ENCODE peak calls at places on chromosomes 4 and X, in four cellular contexts. O is cardiac fibroblast, H is NCI-H1930, L is Peyer's patch. P is an unnamed sample.

GRCh38 chrX:152900937-152901445 is 3.1 kb downstream of the ZNF185 start:
- DNase-seq in L (no peak), H (no peak), O (no peak), P (no peak)

GRCh38 chr4:187501731-187502130 is 493.8 kb upstream of the ZFP42 start:
- DNase-seq in L (no peak), O (no peak), H (no peak), P (no peak)

GRCh38 chrX:6052111-6052745 is 176.4 kb downstream of the NLGN4X start:
- DNase-seq in O (no peak), L (no peak), H (no peak), P (no peak)

GRCh38 chr4:101156619-101157310 is 190.6 kb downstream of the PPP3CA start:
- DNase-seq in L (no peak), O (no peak), H (no peak), P (no peak)

GRCh38 chrX:63282077-63282476 is 69.1 kb downstream of the SPIN4 start:
- DNase-seq in H (no peak), O (no peak), L (no peak), P (no peak)

GRCh38 chr4:163400911-163401310 is 57.2 kb downstream of the NPY5R start:
- DNase-seq in H (no peak), L (no peak), O (no peak), P (no peak)

GRCh38 chr4:76947369-76947768 is 2.2 kb upstream of the SEPTIN11 start:
- DNase-seq in O (peak), L (no peak), H (no peak), P (peak)

GRCh38 chr4:73918058-73918457 is 48.9 kb downstream of the CXCL1 start:
- DNase-seq in H (no peak), L (no peak), O (no peak), P (peak)

GRCh38 chrX:43629229-43629628 is 26.9 kb upstream of the MAOA start:
- DNase-seq in L (no peak), H (no peak), O (no peak), P (no peak)

GRCh38 chr4:26490111-26490979 is at the start of gene CCKAR:
- DNase-seq in L (no peak), O (no peak), H (no peak), P (no peak)

GRCh38 chrX:101009086-101009485 is 39.6 kb downstream of the ARL13A start:
- DNase-seq in H (no peak), L (no peak), O (peak), P (peak)

GRCh38 chr4:47531241-47531953 is 46.3 kb downstream of the ATP10D start:
- DNase-seq in H (no peak), L (peak), O (peak), P (peak)

GRCh38 chrX:48737213-48737938 is 24.2 kb upstream of the GLOD5 start:
- DNase-seq in L (peak), H (peak), O (peak), P (peak)

GRCh38 chrX:86047174-86047991 is at the start of gene CHM:
- DNase-seq in O (peak), H (no peak), L (peak), P (peak)

GRCh38 chr4:139243448-139244365 is 36.3 kb downstream of the MGARP start:
- DNase-seq in O (peak), H (no peak), L (no peak), P (peak)

GRCh38 chr4:15262396-15262795 is 165.4 kb upstream of the C1QTNF7 start:
- DNase-seq in O (peak), L (no peak), H (no peak), P (peak)

GRCh38 chr4:21896767-21897166 is 51.8 kb downstream of the KCNIP4 start:
- DNase-seq in H (no peak), L (no peak), O (no peak), P (no peak)

GRCh38 chr4:46886711-46887110 is 22.3 kb downstream of the COX7B2 start:
- DNase-seq in O (peak), H (no peak), L (no peak), P (peak)

GRCh38 chr4:32022071-32022470 is 1301.9 kb downstream of the PCDH7 start:
- DNase-seq in O (peak), L (no peak), H (no peak), P (peak)

GRCh38 chr4:128653514-128654420 is 155.7 kb upstream of the JADE1 start:
- DNase-seq in O (peak), H (no peak), L (peak), P (peak)

P was measured in choroid plexus epithelial cell.